ENCODE peak calls at places on chromosome 6, in five cellular contexts. C, N, F, S and W are unnamed samples.
A peak's percentile ranks its signal among the peaks of the same experiment; 100 is the strongest.

GRCh38 chr6:25360611-25361010 is 81.4 kb downstream of the CARMIL1 start:
- DNase-seq in S (no peak), N (no peak), C (peak; percentile 45), F (peak; percentile 60), W (peak; percentile 13)

GRCh38 chr6:160960067-160960466 is 31.5 kb upstream of the MAP3K4 start:
- DNase-seq in S (no peak), N (no peak), F (no peak), C (no peak), W (no peak)

GRCh38 chr6:125511809-125512341 is 210.1 kb upstream of the HDDC2 start:
- DNase-seq in C (no peak), N (no peak), F (peak; percentile 57), S (no peak), W (peak; percentile 32)

GRCh38 chr6:42269553-42269952 is 51.9 kb upstream of the MRPS10 start:
- DNase-seq in C (no peak), S (no peak), F (no peak), N (no peak), W (no peak)

GRCh38 chr6:65524232-65524631 is 182.8 kb downstream of the EYS start:
- DNase-seq in S (no peak), C (no peak), N (no peak), F (no peak), W (no peak)

GRCh38 chr6:16097382-16098171 is 31.3 kb upstream of the MYLIP start:
- DNase-seq in F (no peak), S (no peak), C (no peak), N (no peak), W (no peak)

GRCh38 chr6:160974304-160974771 is 17.2 kb upstream of the MAP3K4 start:
- DNase-seq in N (no peak), F (peak; percentile 91), S (peak; percentile 36), C (peak; percentile 97), W (peak; percentile 49)

GRCh38 chr6:156191895-156192294 is 585.3 kb upstream of the ARID1B start:
- DNase-seq in F (no peak), C (no peak), S (no peak), N (no peak), W (no peak)

GRCh38 chr6:106146852-106147351 is 60.8 kb downstream of the PRDM1 start:
- DNase-seq in F (peak; percentile 32), C (peak; percentile 34), N (no peak), S (no peak), W (no peak)

GRCh38 chr6:122758927-122759334 is 20.6 kb upstream of the FABP7 start:
- DNase-seq in N (no peak), C (no peak), S (no peak), F (peak; percentile 11), W (no peak)

GRCh38 chr6:122726649-122727048 is 52.9 kb upstream of the FABP7 start:
- DNase-seq in S (no peak), N (no peak), F (peak; percentile 53), C (peak; percentile 37), W (no peak)

GRCh38 chr6:33082702-33083101 is 6.9 kb downstream of the HLA-DPB1 start:
- DNase-seq in N (peak; percentile 24), F (peak; percentile 57), C (peak; percentile 13), S (no peak), W (no peak)
- TF ChIP-seq CTCF in N (peak; percentile 39), F (peak; percentile 70), C (peak; percentile 51), S (peak; percentile 15), W (peak; percentile 49)

DNA sequence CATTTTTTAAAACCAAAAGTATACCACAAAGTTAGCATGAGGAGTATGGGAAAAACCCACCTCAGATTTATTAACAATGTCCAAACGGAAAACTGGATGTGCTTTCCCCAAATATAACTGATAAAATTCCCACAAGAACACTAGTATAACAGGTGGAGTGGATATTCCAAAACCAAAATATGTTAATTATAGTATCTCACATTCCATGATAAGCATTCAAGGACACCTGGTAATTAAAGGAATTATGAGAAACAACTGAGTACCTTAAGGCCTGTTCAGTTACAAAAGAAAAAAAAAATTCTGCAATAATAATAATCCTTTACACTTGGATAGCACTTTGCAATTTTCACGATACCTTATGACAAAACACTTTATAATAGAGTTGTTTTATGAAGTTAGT is 1.9 kb downstream of the CDK19 start:
- DNase-seq in C (no peak), S (no peak), N (no peak), F (no peak), W (no peak)
- H3K4me3 ChIP-seq in C (no peak overlapping the region), S (peak overlapping the region; percentile 97), N (peak overlapping the region; percentile 98), F (no peak overlapping the region), W (peak overlapping the region; percentile 84)

GRCh38 chr6:88899569-88900316 is 63.7 kb downstream of the RNGTT start:
- DNase-seq in S (no peak), C (no peak), F (peak; percentile 4), N (no peak), W (no peak)
- TF ChIP-seq CTCF in S (no peak), C (no peak), F (peak; percentile 36), N (no peak), W (no peak)

DNA sequence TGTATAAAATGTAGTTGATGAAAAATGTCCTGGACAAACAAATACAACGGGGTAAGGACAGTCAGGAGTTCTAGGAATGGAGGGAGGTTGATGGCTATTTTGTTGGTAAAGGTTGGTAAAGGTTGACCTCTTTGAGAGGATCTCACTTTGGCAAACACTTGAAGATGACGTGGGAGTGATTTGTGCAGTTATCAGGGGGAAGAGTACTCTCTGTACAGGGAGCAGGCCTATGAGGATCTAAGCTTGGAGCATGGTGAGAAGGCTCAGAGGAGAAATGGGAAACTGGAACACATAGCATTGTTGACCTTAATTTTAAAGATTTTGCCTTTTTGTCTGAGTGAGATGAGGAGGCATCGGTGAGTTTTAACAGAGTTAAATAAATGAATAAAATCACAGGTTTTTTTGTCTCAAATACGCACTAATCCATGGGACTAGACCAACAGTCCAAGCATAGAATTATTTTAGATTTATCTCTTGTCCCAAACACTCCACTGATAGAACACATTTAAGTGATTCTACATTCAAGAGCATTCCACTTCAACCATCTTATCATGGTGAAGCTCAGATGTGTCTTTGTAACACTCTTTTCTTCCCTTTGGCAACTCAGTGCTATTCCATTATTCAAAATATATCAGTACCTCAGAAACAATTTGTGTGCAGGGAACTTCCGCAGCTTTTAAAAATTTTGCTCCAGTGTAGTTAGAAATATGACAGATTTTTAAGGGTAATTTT is 5.7 kb downstream of the LAMA2 start:
- DNase-seq in N (no peak), S (no peak), C (no peak), F (no peak), W (no peak)
- H3K4me3 ChIP-seq in N (no peak overlapping the region), S (peak overlapping the region; percentile 75), C (no peak overlapping the region), F (no peak overlapping the region), W (no peak overlapping the region)

DNA sequence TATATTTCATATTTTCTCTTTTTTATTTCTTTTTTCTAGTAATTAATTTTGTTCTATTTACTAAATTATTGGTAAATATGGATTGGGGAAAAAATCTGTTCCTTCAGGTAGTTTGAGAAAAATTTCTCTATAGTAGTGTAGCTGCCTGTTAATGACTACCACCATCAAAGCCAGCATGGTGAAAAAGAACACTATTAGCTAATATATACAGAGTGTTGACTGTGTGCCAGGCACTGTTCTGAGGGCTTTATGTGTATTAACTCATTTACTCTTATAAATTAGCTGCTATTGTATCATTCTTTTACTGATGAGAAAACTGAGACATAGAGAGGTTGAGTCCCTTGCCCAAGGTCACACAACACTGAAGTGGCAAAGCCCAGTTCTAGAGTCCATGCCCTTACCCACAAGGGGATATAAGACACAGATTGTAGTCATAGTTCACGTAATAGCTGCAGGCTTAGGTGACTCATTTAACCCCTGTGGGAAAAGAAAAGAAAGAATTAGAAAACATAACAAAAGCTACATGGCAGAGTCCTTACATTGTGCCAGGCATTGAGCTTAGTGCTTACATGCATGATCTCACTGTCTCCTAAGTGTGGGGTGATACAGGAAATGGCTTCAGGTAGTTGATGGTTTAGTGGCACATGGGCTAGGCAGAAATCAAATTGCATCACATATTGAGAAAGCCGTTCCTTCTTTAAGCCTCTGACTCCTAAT is 12.2 kb upstream of the AKIRIN2 start:
- DNase-seq in S (no peak), N (no peak), F (peak; percentile 97), C (peak; percentile 88), W (no peak)
- TF ChIP-seq CTCF in S (no peak), N (no peak), F (no peak), C (no peak), W (no peak)

GRCh38 chr6:27370391-27370790 is 18.2 kb upstream of the ZNF391 start:
- DNase-seq in C (no peak), N (no peak), F (no peak), S (no peak), W (no peak)

GRCh38 chr6:27374824-27375612 is 13.5 kb upstream of the ZNF391 start:
- DNase-seq in F (peak; percentile 94), S (peak; percentile 66), N (no peak), C (peak; percentile 8), W (no peak)

GRCh38 chr6:27375613-27376079 is 12.9 kb upstream of the ZNF391 start:
- DNase-seq in N (no peak), S (no peak), C (no peak), F (peak; percentile 9), W (no peak)
- H3K4me3 ChIP-seq in N (no peak overlapping the region), S (peak overlapping the region; percentile 77), C (peak overlapping the region; percentile 5), F (peak overlapping the region; percentile 11), W (peak overlapping the region; percentile 3)

GRCh38 chr6:10397756-10398438 is 17.0 kb downstream of the TFAP2A start:
- DNase-seq in S (no peak), C (no peak), N (no peak), F (no peak), W (no peak)
- TF ChIP-seq CTCF in S (no peak), C (no peak), N (no peak), F (no peak), W (no peak)

DNA sequence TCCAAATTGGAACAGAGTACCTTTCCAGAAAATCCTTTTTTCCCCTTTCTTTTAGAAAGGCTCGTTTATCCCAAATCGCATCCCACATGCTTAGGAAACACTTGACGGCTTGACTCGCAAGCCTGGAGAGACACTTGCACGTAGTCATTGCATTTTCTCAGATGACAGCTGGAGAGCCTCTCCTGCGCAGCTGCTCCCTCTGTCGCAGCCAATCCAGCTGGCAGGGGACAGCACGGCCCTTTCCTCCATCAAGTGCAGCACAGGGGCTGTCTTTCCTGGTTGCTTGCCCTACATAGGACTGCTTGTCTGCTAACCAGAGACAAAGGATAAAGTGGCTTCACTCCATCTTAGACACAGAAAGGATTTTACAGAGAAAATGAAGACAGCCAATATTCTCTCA is 77.6 kb upstream of the RGS17 start:
- DNase-seq in C (no peak), S (peak; percentile 20), F (no peak), N (no peak), W (no peak)
- H3K4me3 ChIP-seq in C (no peak overlapping the region), S (no peak overlapping the region), F (no peak overlapping the region), N (no peak overlapping the region), W (no peak overlapping the region)

GRCh38 chr6:132798820-132799538 is 542 bp upstream of the SLC18B1 start:
- DNase-seq in S (peak; percentile 63), N (no peak), C (peak; percentile 61), F (peak; percentile 88), W (peak; percentile 22)
- TF ChIP-seq CTCF in S (peak; percentile 58), N (peak; percentile 70), C (peak; percentile 75), F (peak; percentile 92), W (peak; percentile 86)